ENCODE peak calls at places on chromosomes 3 and 15, in five cellular contexts. M is naive thymus-derived CD8-positive, alpha-beta T cell; I is activated CD8-positive, alpha-beta memory T cell treated with anti-CD3 and anti-CD28 coated beads for 24 hours; W is midbrain; B is heart left ventricle. H is an unnamed sample.

GRCh38 chr3:98021821-98022220 is 13.3 kb downstream of the GABRR3 start:
- DNase-seq in I (no peak), W (no peak), M (no peak), B (no peak), H (no peak)

GRCh38 chr15:62603757-62604156 is 438.7 kb upstream of the C2CD4B start:
- DNase-seq in B (no peak), M (no peak), I (no peak), W (no peak), H (no peak)

GRCh38 chr3:173747427-173747826 is 349.9 kb downstream of the NLGN1 start:
- DNase-seq in I (no peak), M (no peak), B (no peak), W (no peak), H (no peak)

GRCh38 chr3:9550999-9551398 is 2.6 kb downstream of the LHFPL4 start:
- DNase-seq in B (no peak), W (no peak), M (no peak), I (no peak), H (no peak)

GRCh38 chr15:49877871-49878511 is 241.0 kb downstream of the ATP8B4 start:
- DNase-seq in B (no peak), W (no peak), I (no peak), M (no peak), H (no peak)

GRCh38 chr15:44295909-44296420 is 7.4 kb downstream of the GOLM2 start:
- DNase-seq in M (no peak), I (no peak), B (no peak), W (no peak), H (no peak)

GRCh38 chr3:149969110-149969944 is 1.4 kb downstream of the PFN2 start:
- DNase-seq in W (peak), I (no peak), B (peak), M (no peak), H (peak)

GRCh38 chr3:129673897-129674797 is 67.7 kb upstream of the PLXND1 start:
- DNase-seq in B (no peak), W (no peak), M (no peak), I (no peak), H (no peak)

GRCh38 chr15:55151621-55152020 is 45.1 kb downstream of the RSL24D1 start:
- DNase-seq in M (no peak), I (no peak), B (no peak), W (no peak), H (no peak)

GRCh38 chr15:64792282-64792681 is 16.9 kb upstream of the RBPMS2 start:
- DNase-seq in B (no peak), I (no peak), W (no peak), M (no peak), H (no peak)

GRCh38 chr3:132211896-132212295 is 105.3 kb upstream of the ACP3 start:
- DNase-seq in B (no peak), M (no peak), W (no peak), I (no peak), H (no peak)

GRCh38 chr3:38579146-38579545 is 70.3 kb downstream of the SCN5A start:
- DNase-seq in M (no peak), W (no peak), I (no peak), B (peak), H (peak)

GRCh38 chr15:33699691-33700447 is 268.4 kb upstream of the CHRM5 start:
- DNase-seq in B (no peak), I (no peak), M (no peak), W (no peak), H (no peak)

GRCh38 chr3:128553560-128553959 is 60.6 kb upstream of the GATA2 start:
- DNase-seq in W (no peak), M (no peak), B (no peak), I (no peak), H (peak)

GRCh38 chr3:82044918-82045715 is 283.7 kb upstream of the GBE1 start:
- DNase-seq in I (no peak), W (no peak), B (no peak), M (no peak), H (no peak)

GRCh38 chr3:25423780-25424179 is 4.3 kb upstream of the RARB start:
- DNase-seq in B (no peak), M (no peak), I (no peak), W (no peak), H (no peak)

GRCh38 chr3:162141232-162141631 is 644.6 kb downstream of the OTOL1 start:
- DNase-seq in B (no peak), M (no peak), I (no peak), W (no peak), H (no peak)

GRCh38 chr3:119700269-119700919 is 2.4 kb upstream of the CFAP91 start:
- DNase-seq in I (peak), M (no peak), W (no peak), B (no peak), H (no peak)

GRCh38 chr3:185534511-185534910 is 17.9 kb downstream of the LIPH start:
- DNase-seq in I (no peak), W (no peak), B (no peak), M (no peak), H (no peak)

GRCh38 chr15:32718082-32718821 is 448 bp downstream of the GREM1 start:
- DNase-seq in I (peak), B (no peak), W (no peak), M (no peak), H (peak)

GRCh38 chr15:60179786-60180391 is 175.8 kb downstream of the FOXB1 start:
- DNase-seq in I (no peak), B (no peak), W (peak), M (peak), H (no peak)

GRCh38 chr15:48413304-48413703 is 82.1 kb downstream of the DUT start:
- DNase-seq in I (no peak), W (no peak), B (peak), M (no peak), H (no peak)

GRCh38 chr15:31235298-31236183 is 91.1 kb upstream of the KLF13 start:
- DNase-seq in I (no peak), W (no peak), B (peak), M (no peak), H (no peak)

GRCh38 chr15:71003314-71003713 is 110.7 kb downstream of the LRRC49 start:
- DNase-seq in W (no peak), I (no peak), M (no peak), B (no peak), H (no peak)

GRCh38 chr15:47376190-47376589 is 341.1 kb upstream of the SEMA6D start:
- DNase-seq in M (no peak), I (no peak), W (no peak), B (no peak), H (no peak)

GRCh38 chr15:40932625-40933519 is 3.7 kb downstream of the DLL4 start:
- DNase-seq in B (peak), I (no peak), M (no peak), W (no peak), H (no peak)

GRCh38 chr3:141877911-141878310 is 1.5 kb downstream of the ATP1B3 start:
- DNase-seq in I (no peak), B (no peak), W (no peak), M (no peak), H (no peak)

GRCh38 chr3:126711361-126711760 is 7.3 kb downstream of the CHCHD6 start:
- DNase-seq in W (no peak), I (no peak), M (no peak), B (no peak), H (no peak)

GRCh38 chr15:50137330-50137761 is 18.3 kb upstream of the ATP8B4 start:
- DNase-seq in B (no peak), W (no peak), I (no peak), M (no peak), H (no peak)

GRCh38 chr3:25661694-25662455 is 2.8 kb downstream of the TOP2B start:
- DNase-seq in W (no peak), B (no peak), I (no peak), M (no peak), H (no peak)

GRCh38 chr15:60787737-60788513 is 309.0 kb upstream of the ICE2 start:
- DNase-seq in W (no peak), B (no peak), I (no peak), M (no peak), H (no peak)

GRCh38 chr3:55191911-55192787 is 264.3 kb upstream of the LRTM1 start:
- DNase-seq in I (no peak), W (no peak), B (no peak), M (no peak), H (no peak)

GRCh38 chr3:137568880-137569279 is 195.2 kb upstream of the SOX14 start:
- DNase-seq in B (no peak), W (no peak), M (no peak), I (no peak), H (no peak)

GRCh38 chr3:50128001-50128400 is 27.1 kb upstream of the SEMA3F start:
- DNase-seq in M (no peak), W (no peak), I (no peak), B (peak), H (no peak)

GRCh38 chr15:62509395-62509973 is 344.4 kb upstream of the C2CD4B start:
- DNase-seq in B (no peak), W (no peak), M (no peak), I (no peak), H (no peak)

GRCh38 chr3:194265505-194265892 is 85.6 kb downstream of the CPN2 start:
- DNase-seq in B (peak), M (no peak), W (peak), I (peak), H (peak)

GRCh38 chr3:81908596-81908995 is 147.2 kb upstream of the GBE1 start:
- DNase-seq in B (no peak), W (no peak), I (no peak), M (no peak), H (no peak)

GRCh38 chr3:26099692-26100091 is 309.8 kb downstream of the OXSM start:
- DNase-seq in I (no peak), B (no peak), W (no peak), M (no peak), H (no peak)